ENCODE peak calls at places on chromosomes 1 and 21, in ten cellular contexts. C is pancreas; M is stimulated activated effector memory CD8-positive, alpha-beta T cell treated with anti-CD3 and anti-CD28 coated beads, Interleukin-12 subunit alpha, Interleukin-12 subunit beta, amount 100 ng/mL, for 72 hours; G is thoracic aorta; Q is cardiac septum; E is SJSA1; U is kidney; S is M059J; L is right lobe of liver; A is stimulated activated CD4-positive, alpha-beta T cell treated with anti-CD3 and anti-CD28 coated beads, Interleukin-2, amount 100 ng/mL, for 48 hours. J is an unnamed sample.

GRCh38 chr1:244324176-244324883 is 127.4 kb downstream of the ADSS2 start:
- DNase-seq in C (no peak), M (no peak), G (no peak), Q (no peak), E (no peak), U (no peak), S (no peak), L (no peak), A (no peak), J (no peak)

GRCh38 chr1:92747735-92748134 is 37.2 kb downstream of the EVI5 start:
- DNase-seq in C (no peak), M (no peak), G (no peak), Q (no peak), E (no peak), U (no peak), S (no peak), L (no peak), A (no peak), J (peak)

GRCh38 chr1:1434812-1435093 is 737 bp upstream of the VWA1 start:
- DNase-seq in C (no peak), M (no peak), G (no peak), Q (no peak), E (no peak), U (no peak), S (no peak), L (no peak), A (no peak), J (no peak)

GRCh38 chr1:203663294-203663693 is 36.7 kb downstream of the ATP2B4 start:
- DNase-seq in C (no peak), M (no peak), G (no peak), Q (no peak), E (peak), U (no peak), S (peak), L (no peak), A (no peak), J (peak)

GRCh38 chr1:173682174-173682573 is 12.5 kb upstream of the ANKRD45 start:
- DNase-seq in C (no peak), M (no peak), G (no peak), Q (no peak), E (no peak), U (no peak), S (no peak), L (no peak), A (no peak), J (no peak)

GRCh38 chr1:227428803-227429202 is 110.5 kb upstream of the CDC42BPA start:
- DNase-seq in C (no peak), M (no peak), G (no peak), Q (no peak), E (peak), U (peak), S (peak), L (no peak), A (no peak), J (peak)

GRCh38 chr1:228085287-228085926 is 2.9 kb downstream of the ARF1 start:
- DNase-seq in C (peak), M (no peak), G (no peak), Q (no peak), E (no peak), U (peak), S (peak), L (peak), A (no peak), J (peak)

GRCh38 chr1:170073893-170074249 is 624 bp downstream of the KIFAP3 start:
- DNase-seq in C (no peak), M (no peak), G (no peak), Q (no peak), E (no peak), U (no peak), S (no peak), L (no peak), A (no peak), J (no peak)

GRCh38 chr1:16072095-16072494 is 1.4 kb downstream of the FAM131C start:
- DNase-seq in C (no peak), M (no peak), G (no peak), Q (no peak), E (no peak), U (no peak), S (no peak), L (no peak), A (no peak), J (no peak)

GRCh38 chr1:69743146-69743545 is 175.4 kb downstream of the LRRC7 start:
- DNase-seq in C (no peak), M (no peak), G (no peak), Q (no peak), E (no peak), U (no peak), S (no peak), L (no peak), A (no peak), J (no peak)

GRCh38 chr1:116408193-116408592 is 35.1 kb downstream of the ATP1A1 start:
- DNase-seq in C (no peak), M (no peak), G (no peak), Q (no peak), E (no peak), U (no peak), S (no peak), L (no peak), A (no peak), J (no peak)

GRCh38 chr21:42081138-42081537 is 10.0 kb downstream of the UMODL1 start:
- DNase-seq in C (no peak), M (no peak), G (no peak), Q (no peak), E (peak), U (peak), S (peak), L (no peak), A (no peak), J (no peak)

GRCh38 chr1:199009447-199009846 is 370.6 kb downstream of the PTPRC start:
- DNase-seq in C (no peak), M (no peak), G (no peak), Q (no peak), E (no peak), U (no peak), S (no peak), L (no peak), A (no peak), J (no peak)

GRCh38 chr1:198153804-198154203 is 3.0 kb upstream of the NEK7 start:
- DNase-seq in C (no peak), M (no peak), G (no peak), Q (no peak), E (no peak), U (no peak), S (no peak), L (no peak), A (no peak), J (no peak)

GRCh38 chr1:59292557-59292956 is 4.3 kb upstream of the FGGY start:
- DNase-seq in C (no peak), M (no peak), G (no peak), Q (peak), E (no peak), U (no peak), S (no peak), L (peak), A (no peak), J (peak)

GRCh38 chr1:228989176-228989575 is 253.9 kb downstream of the RHOU start:
- DNase-seq in C (no peak), M (no peak), G (no peak), Q (no peak), E (no peak), U (no peak), S (no peak), L (no peak), A (no peak), J (no peak)

J was measured in EH.